ENCODE peak calls at places on chromosomes 2 and 18, in ten cellular contexts. U is central memory CD4-positive, alpha-beta T cell; Z is AG10803; H is GM04504; T is thoracic aorta; M is KG1; L is astrocyte of the spinal cord; W is activated naive CD4-positive, alpha-beta T cell treated with anti-CD3 and anti-CD28 coated beads for 36 hours; R is activated effector memory CD4-positive, alpha-beta T cell treated with Interleukin-2 at 50 U/mL for 16 hours; V is ACHN. I is an unnamed sample.

GRCh38 chr18:48990497-48991298 is 39.9 kb upstream of the SMAD7 start:
- DNase-seq in V (peak), Z (peak), L (peak), W (no peak), M (no peak), T (peak), R (no peak), H (peak), U (no peak), I (no peak)

GRCh38 chr2:109331864-109332848 is 203.2 kb downstream of the SH3RF3 start:
- DNase-seq in H (peak), M (peak), Z (peak), W (peak), L (peak), T (peak), R (no peak), V (peak), U (peak), I (no peak)

GRCh38 chr18:74499633-74500032 is 3.5 kb downstream of the CNDP2 start:
- DNase-seq in V (peak), W (peak), M (peak), U (no peak), T (no peak), R (peak), H (no peak), Z (peak), L (no peak), I (peak)

GRCh38 chr2:120572226-120572625 is 163.4 kb upstream of the GLI2 start:
- DNase-seq in L (no peak), W (no peak), R (no peak), H (no peak), V (no peak), Z (no peak), T (no peak), M (no peak), U (no peak), I (no peak)

GRCh38 chr2:156430978-156431358 is 5.2 kb upstream of the GPD2 start:
- DNase-seq in H (peak), R (no peak), L (peak), W (no peak), T (no peak), M (no peak), U (no peak), Z (peak), V (peak), I (peak)

GRCh38 chr18:6057604-6058003 is 162.3 kb upstream of the TMEM200C start:
- DNase-seq in V (no peak), U (no peak), Z (peak), H (no peak), T (no peak), L (peak), M (no peak), R (no peak), W (no peak), I (no peak)

GRCh38 chr2:151728736-151729415 is 5.4 kb downstream of the NEB start:
- DNase-seq in M (no peak), W (no peak), T (no peak), L (no peak), Z (no peak), H (no peak), V (no peak), R (no peak), U (no peak), I (no peak)

GRCh38 chr2:229178117-229178516 is 93.0 kb downstream of the PID1 start:
- DNase-seq in L (no peak), R (no peak), U (no peak), M (no peak), T (no peak), W (no peak), Z (no peak), V (no peak), H (no peak), I (no peak)

GRCh38 chr2:209389124-209389523 is 34.7 kb upstream of the MAP2 start:
- DNase-seq in H (no peak), L (no peak), U (no peak), W (no peak), R (no peak), T (no peak), V (no peak), Z (no peak), M (no peak), I (no peak)

GRCh38 chr2:205259131-205259530 is 423.2 kb upstream of the NRP2 start:
- DNase-seq in V (no peak), H (no peak), W (no peak), R (no peak), U (no peak), Z (no peak), T (no peak), M (no peak), L (peak), I (no peak)

GRCh38 chr2:172849519-172850217 is 114.0 kb downstream of the RAPGEF4 start:
- DNase-seq in M (no peak), L (no peak), H (no peak), V (no peak), R (no peak), U (no peak), W (no peak), Z (no peak), T (no peak), I (no peak)

GRCh38 chr2:40256649-40257048 is 195.2 kb downstream of the SLC8A1 start:
- DNase-seq in M (no peak), V (peak), L (no peak), R (no peak), H (no peak), Z (no peak), U (no peak), W (no peak), T (no peak), I (no peak)

GRCh38 chr2:60861736-60862135 is 19.6 kb upstream of the REL start:
- DNase-seq in L (no peak), M (no peak), V (no peak), W (no peak), U (no peak), T (no peak), Z (no peak), H (no peak), R (no peak), I (no peak)

GRCh38 chr2:237980751-237981150 is 13.9 kb downstream of the UBE2F start:
- DNase-seq in Z (no peak), T (no peak), V (no peak), W (peak), H (no peak), M (no peak), U (no peak), L (no peak), R (no peak), I (no peak)

GRCh38 chr2:33131820-33132219 is 185.1 kb downstream of the LTBP1 start:
- DNase-seq in Z (peak), T (no peak), R (no peak), H (no peak), U (no peak), M (no peak), W (no peak), L (no peak), V (no peak), I (no peak)

GRCh38 chr18:63198098-63198760 is 121.3 kb downstream of the BCL2 start:
- DNase-seq in H (no peak), R (no peak), L (no peak), W (no peak), T (no peak), M (no peak), Z (no peak), U (no peak), V (no peak), I (no peak)

GRCh38 chr2:26744953-26745352 is 19.1 kb upstream of the SLC35F6 start:
- DNase-seq in Z (no peak), U (no peak), W (no peak), H (no peak), R (no peak), V (no peak), M (no peak), L (no peak), T (no peak), I (no peak)

GRCh38 chr2:33077841-33078240 is 131.1 kb downstream of the LTBP1 start:
- DNase-seq in M (no peak), R (no peak), L (no peak), V (no peak), W (no peak), U (no peak), H (no peak), T (no peak), Z (no peak), I (no peak)

GRCh38 chr2:229133155-229133772 is 137.8 kb downstream of the PID1 start:
- DNase-seq in V (peak), W (no peak), Z (peak), U (no peak), M (no peak), L (peak), H (peak), R (no peak), T (no peak), I (no peak)

GRCh38 chr2:7594211-7594610 is 677.0 kb downstream of the RNF144A start:
- DNase-seq in H (no peak), Z (no peak), U (no peak), T (no peak), R (no peak), W (no peak), V (no peak), M (no peak), L (no peak), I (no peak)

GRCh38 chr18:49018553-49018943 is 67.8 kb upstream of the SMAD7 start:
- DNase-seq in T (no peak), V (no peak), L (no peak), U (no peak), Z (no peak), M (no peak), W (no peak), H (no peak), R (no peak), I (no peak)

GRCh38 chr2:198441246-198441645 is 636.9 kb downstream of the PLCL1 start:
- DNase-seq in U (no peak), W (no peak), Z (peak), H (no peak), M (no peak), T (no peak), L (peak), V (no peak), R (no peak), I (no peak)